ENCODE peak calls at places on chromosome 13, in six cellular contexts. G is neural progenitor cell, F is GM23248, T is GM23338, Q is PC-9, K is MM.1S. M is an unnamed sample. For H3F3A, the result is how much of the 10 kb centered on the place peaks cover.

GRCh38 chr13:50197705-50198104 is 182.5 kb downstream of the KCNRG start:
- DNase-seq in K (no peak), Q (no peak), T (no peak), F (peak), G (no peak), M (no peak)

GRCh38 chr13:60869941-60870613 is 473.1 kb downstream of the TDRD3 start:
- DNase-seq in G (no peak), F (no peak), Q (no peak), K (no peak), T (no peak), M (no peak)

GRCh38 chr13:28475916-28476725 is 18.8 kb downstream of the FLT1 start:
- DNase-seq in T (no peak), F (peak), K (no peak), G (no peak), Q (no peak), M (peak)

GRCh38 chr13:74867460-74867859 is 614.5 kb downstream of the TBC1D4 start:
- DNase-seq in K (no peak), G (no peak), F (peak), Q (no peak), T (no peak), M (peak)

GRCh38 chr13:44051923-44052322 is 172.2 kb downstream of the LACC1 start:
- DNase-seq in K (no peak), G (no peak), Q (no peak), F (peak), T (no peak), M (peak)

GRCh38 chr13:43021926-43022670 is 1.3 kb upstream of the DNAJC15 start:
- DNase-seq in Q (no peak), K (no peak), F (peak), G (no peak), T (no peak), M (no peak)

GRCh38 chr13:53170910-53171309 is 142.3 kb downstream of the OLFM4 start:
- DNase-seq in Q (no peak), G (no peak), F (no peak), K (no peak), T (no peak), M (no peak)

GRCh38 chr13:82758056-82758455 is 1124.2 kb downstream of the SLITRK1 start:
- DNase-seq in F (peak), Q (no peak), G (peak), K (no peak), T (peak), M (peak)

GRCh38 chr13:98977568-98978270 is at the start of gene DOCK9:
- DNase-seq in K (no peak), G (peak), T (peak), F (peak), Q (peak), M (peak)

GRCh38 chr13:49125964-49126363 is 94.2 kb upstream of the MLNR start:
- DNase-seq in F (no peak), G (no peak), K (no peak), T (no peak), Q (no peak), M (no peak)

GRCh38 chr13:107824636-107825035 is 390.7 kb downstream of the LIG4 start:
- DNase-seq in K (no peak), G (no peak), F (no peak), T (no peak), Q (no peak), M (no peak)

GRCh38 chr13:99989376-99990044 is 7.9 kb downstream of the ZIC2 start:
- DNase-seq in Q (no peak), F (no peak), T (peak), K (no peak), G (peak), M (no peak)
- TF ChIP-seq EZH2 in Q (no peak), F (no peak), T (no peak), K (no peak), G (peak), M (no peak)

GRCh38 chr13:88395804-88396203 is 724.6 kb downstream of the SLITRK5 start:
- DNase-seq in G (no peak), F (no peak), T (no peak), K (no peak), Q (no peak), M (no peak)
- H2AFZ ChIP-seq in G (no peak), F (no peak), T (no peak), K (no peak), Q (no peak), M (no peak)

GRCh38 chr13:45333973-45334922 is 6.7 kb downstream of the TPT1 start:
- DNase-seq in Q (no peak), T (peak), G (no peak), K (no peak), F (peak), M (peak)
- H3F3A ChIP-seq in Q (half or more), T (half or more), G (half or more), K (under half), F (half or more), M (under half)

DNA sequence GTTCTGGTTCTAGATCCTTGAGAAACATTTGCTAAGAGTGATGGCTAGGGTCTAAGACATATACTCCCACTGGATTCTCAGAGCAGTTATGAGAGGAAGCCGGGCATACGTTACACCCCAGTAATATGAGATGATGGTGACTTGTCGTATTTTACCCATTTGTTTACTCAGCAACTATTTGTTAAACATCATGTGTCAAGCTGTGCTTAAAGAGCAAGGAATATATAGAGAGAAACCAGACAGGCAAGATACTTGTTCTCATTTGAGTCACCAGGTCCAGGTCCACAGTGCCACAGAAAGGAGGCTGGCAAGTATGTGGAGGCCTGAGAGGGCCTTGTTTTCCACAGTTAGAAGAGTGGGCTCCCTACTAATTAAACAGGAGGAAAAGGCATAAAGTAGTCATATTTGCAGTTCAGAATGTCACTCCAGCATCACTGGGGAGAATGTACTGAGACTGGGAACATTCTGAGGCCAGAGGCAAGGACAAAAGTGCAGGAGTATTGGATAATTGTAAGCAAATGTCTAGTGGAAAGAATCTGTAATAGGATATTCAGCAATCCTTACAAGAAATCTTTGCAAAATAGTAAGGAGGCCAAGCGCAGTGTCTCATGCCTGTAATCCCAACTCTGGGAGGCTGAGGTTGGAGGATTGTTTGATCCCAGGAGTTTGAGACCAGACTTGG is 142.2 kb downstream of the IRS2 start:
- DNase-seq in Q (peak), K (no peak), T (no peak), F (no peak), G (no peak), M (peak)
- TF ChIP-seq EZH2 in Q (no peak), K (no peak), T (no peak), F (no peak), G (no peak), M (no peak)

GRCh38 chr13:30710442-30710841 is 24.9 kb upstream of the ALOX5AP start:
- DNase-seq in K (no peak), F (no peak), T (no peak), Q (no peak), G (no peak), M (no peak)

GRCh38 chr13:30705672-30706071 is 29.7 kb upstream of the ALOX5AP start:
- DNase-seq in Q (peak), K (no peak), F (no peak), G (no peak), T (no peak), M (peak)

GRCh38 chr13:30711837-30712236 is 23.5 kb upstream of the ALOX5AP start:
- DNase-seq in G (no peak), T (no peak), F (no peak), Q (no peak), K (no peak), M (no peak)

GRCh38 chr13:30711375-30711774 is 24.0 kb upstream of the ALOX5AP start:
- DNase-seq in Q (no peak), T (no peak), F (peak), G (no peak), K (no peak), M (peak)

GRCh38 chr13:30708541-30708940 is 26.8 kb upstream of the ALOX5AP start:
- DNase-seq in G (no peak), K (no peak), F (peak), T (no peak), Q (no peak), M (no peak)
- H2AFZ ChIP-seq in G (no peak), K (no peak), F (no peak), T (no peak), Q (no peak), M (peak)

GRCh38 chr13:91347212-91347995 is at the start of gene MIR17HG:
- DNase-seq in F (peak), T (peak), K (peak), Q (peak), G (peak), M (peak)
- H3F3A ChIP-seq in F (under half), T (under half), K (under half), Q (under half), G (under half), M (under half)

GRCh38 chr13:112068531-112069062 is 1.6 kb downstream of the SOX1 start:
- DNase-seq in K (no peak), Q (no peak), T (no peak), G (peak), F (no peak), M (no peak)

GRCh38 chr13:112067871-112068305 is 939 bp downstream of the SOX1 start:
- DNase-seq in F (peak), K (no peak), T (peak), Q (no peak), G (peak), M (no peak)

GRCh38 chr13:112067121-112067741 is at the start of gene SOX1:
- DNase-seq in F (no peak), Q (no peak), K (no peak), T (peak), G (peak), M (no peak)

GRCh38 chr13:112069727-112070300 is 2.9 kb downstream of the SOX1 start:
- DNase-seq in F (no peak), G (peak), Q (no peak), T (no peak), K (no peak), M (no peak)

GRCh38 chr13:112069063-112069726 is 2.2 kb downstream of the SOX1 start:
- DNase-seq in F (no peak), Q (no peak), T (no peak), G (peak), K (no peak), M (no peak)
- TF ChIP-seq EZH2 in F (peak), Q (no peak), T (peak), G (peak), K (no peak), M (no peak)

GRCh38 chr13:29596064-29596418 is 553 bp upstream of the SLC7A1 start:
- DNase-seq in K (no peak), F (no peak), T (no peak), Q (no peak), G (no peak), M (no peak)
- H2AFZ ChIP-seq in K (peak), F (peak), T (peak), Q (peak), G (peak), M (peak)